ENCODE peak calls at places on chromosome 18, in six cellular contexts. One of them, this sample, is unnamed. For H3K4me1 and H3K27me3, the result is how much of the 10 kb centered on the place peaks cover.

GRCh38 chr18:8988262-8988871 is 114.1 kb upstream of the NDUFV2 start:
- DNase-seq in thoracic aorta: no peak
- DNase-seq in psoas muscle: peak
- DNase-seq in heart left ventricle: peak
- DNase-seq in spleen: peak
- DNase-seq in SJSA1: peak
- DNase-seq in this sample: peak

GRCh38 chr18:12855886-12856285 is 28.2 kb downstream of the PTPN2 start:
- DNase-seq in thoracic aorta: no peak
- DNase-seq in psoas muscle: no peak
- DNase-seq in heart left ventricle: no peak
- DNase-seq in spleen: no peak
- DNase-seq in SJSA1: no peak
- DNase-seq in this sample: no peak

GRCh38 chr18:61901334-61901986 is 8.7 kb upstream of the RNF152 start:
- DNase-seq in thoracic aorta: no peak
- DNase-seq in psoas muscle: no peak
- DNase-seq in heart left ventricle: no peak
- DNase-seq in spleen: no peak
- DNase-seq in SJSA1: peak
- DNase-seq in this sample: peak

GRCh38 chr18:44852818-44853217 is 172.1 kb downstream of the SETBP1 start:
- DNase-seq in thoracic aorta: no peak
- DNase-seq in psoas muscle: no peak
- DNase-seq in heart left ventricle: no peak
- DNase-seq in spleen: no peak
- DNase-seq in SJSA1: no peak
- DNase-seq in this sample: peak

GRCh38 chr18:3870914-3871313 is 420.9 kb downstream of the TGIF1 start:
- DNase-seq in thoracic aorta: no peak
- DNase-seq in psoas muscle: no peak
- DNase-seq in heart left ventricle: no peak
- DNase-seq in spleen: no peak
- DNase-seq in SJSA1: no peak
- DNase-seq in this sample: no peak

GRCh38 chr18:10851824-10852225 is 297.5 kb downstream of the PIEZO2 start:
- DNase-seq in thoracic aorta: no peak
- DNase-seq in psoas muscle: no peak
- DNase-seq in heart left ventricle: no peak
- DNase-seq in spleen: no peak
- DNase-seq in SJSA1: no peak
- DNase-seq in this sample: peak

GRCh38 chr18:13260927-13261471 is 42.4 kb downstream of the LDLRAD4 start:
- DNase-seq in thoracic aorta: no peak
- DNase-seq in psoas muscle: no peak
- DNase-seq in heart left ventricle: no peak
- DNase-seq in spleen: peak
- DNase-seq in SJSA1: no peak
- DNase-seq in this sample: no peak

GRCh38 chr18:8814206-8814605 is 108.8 kb downstream of the MTCL1 start:
- DNase-seq in thoracic aorta: no peak
- DNase-seq in psoas muscle: no peak
- DNase-seq in heart left ventricle: no peak
- DNase-seq in spleen: no peak
- DNase-seq in SJSA1: no peak
- DNase-seq in this sample: no peak

GRCh38 chr18:67608909-67609308 is 92.4 kb upstream of the DSEL start:
- DNase-seq in thoracic aorta: no peak
- DNase-seq in psoas muscle: no peak
- DNase-seq in heart left ventricle: no peak
- DNase-seq in spleen: no peak
- DNase-seq in SJSA1: no peak
- DNase-seq in this sample: no peak

GRCh38 chr18:69414184-69414583 is 13.5 kb downstream of the DOK6 start:
- DNase-seq in thoracic aorta: no peak
- DNase-seq in psoas muscle: no peak
- DNase-seq in heart left ventricle: no peak
- DNase-seq in spleen: no peak
- DNase-seq in SJSA1: no peak
- DNase-seq in this sample: no peak

GRCh38 chr18:43571078-43571689 is 293.9 kb upstream of the SYT4 start:
- DNase-seq in thoracic aorta: no peak
- DNase-seq in psoas muscle: no peak
- DNase-seq in heart left ventricle: no peak
- DNase-seq in spleen: no peak
- DNase-seq in SJSA1: no peak
- DNase-seq in this sample: no peak

GRCh38 chr18:66682855-66683322 is 79.0 kb upstream of the CDH19 start:
- DNase-seq in thoracic aorta: no peak
- DNase-seq in psoas muscle: no peak
- DNase-seq in heart left ventricle: no peak
- DNase-seq in spleen: no peak
- DNase-seq in SJSA1: no peak
- DNase-seq in this sample: peak

GRCh38 chr18:26133652-26134051 is at the start of gene PSMA8:
- DNase-seq in thoracic aorta: no peak
- DNase-seq in psoas muscle: no peak
- DNase-seq in heart left ventricle: peak
- DNase-seq in spleen: peak
- DNase-seq in SJSA1: no peak
- DNase-seq in this sample: no peak

GRCh38 chr18:31875301-31875700 is 67.6 kb downstream of the TRAPPC8 start:
- DNase-seq in thoracic aorta: no peak
- DNase-seq in psoas muscle: no peak
- DNase-seq in heart left ventricle: no peak
- DNase-seq in spleen: no peak
- DNase-seq in SJSA1: no peak
- DNase-seq in this sample: no peak

GRCh38 chr18:59719533-59720325 is 22.5 kb upstream of the CCBE1 start:
- DNase-seq in thoracic aorta: no peak
- DNase-seq in psoas muscle: no peak
- DNase-seq in heart left ventricle: no peak
- DNase-seq in spleen: no peak
- DNase-seq in SJSA1: no peak
- DNase-seq in this sample: no peak

GRCh38 chr18:79794851-79795250 is 2.9 kb upstream of the KCNG2 start:
- DNase-seq in thoracic aorta: no peak
- DNase-seq in psoas muscle: peak
- DNase-seq in heart left ventricle: peak
- DNase-seq in spleen: peak
- DNase-seq in SJSA1: no peak
- DNase-seq in this sample: no peak

GRCh38 chr18:50424877-50425690 is 50.2 kb downstream of the SKA1 start:
- DNase-seq in thoracic aorta: no peak
- DNase-seq in psoas muscle: no peak
- DNase-seq in heart left ventricle: peak
- DNase-seq in spleen: no peak
- DNase-seq in SJSA1: no peak
- DNase-seq in this sample: no peak

GRCh38 chr18:11857177-11857887 is 6.1 kb downstream of the CHMP1B start:
- DNase-seq in thoracic aorta: peak
- DNase-seq in psoas muscle: peak
- DNase-seq in heart left ventricle: peak
- DNase-seq in spleen: peak
- DNase-seq in SJSA1: peak
- DNase-seq in this sample: peak

GRCh38 chr18:35041752-35042379 is 653 bp downstream of the MAPRE2 start:
- DNase-seq in thoracic aorta: no peak
- DNase-seq in psoas muscle: no peak
- DNase-seq in heart left ventricle: no peak
- DNase-seq in spleen: no peak
- DNase-seq in SJSA1: no peak
- DNase-seq in this sample: peak

GRCh38 chr18:26621161-26622026 is 73.0 kb upstream of the KCTD1 start:
- DNase-seq in thoracic aorta: no peak
- DNase-seq in psoas muscle: no peak
- DNase-seq in heart left ventricle: peak
- DNase-seq in spleen: no peak
- DNase-seq in SJSA1: no peak
- DNase-seq in this sample: peak

GRCh38 chr18:34913837-34914755 is 127.1 kb upstream of the MAPRE2 start:
- DNase-seq in thoracic aorta: no peak
- DNase-seq in psoas muscle: no peak
- DNase-seq in heart left ventricle: no peak
- DNase-seq in spleen: no peak
- DNase-seq in SJSA1: peak
- DNase-seq in this sample: no peak

GRCh38 chr18:79847606-79848293 is 50.0 kb downstream of the KCNG2 start:
- DNase-seq in thoracic aorta: no peak
- DNase-seq in psoas muscle: no peak
- DNase-seq in heart left ventricle: no peak
- DNase-seq in spleen: peak
- DNase-seq in SJSA1: peak
- DNase-seq in this sample: no peak

GRCh38 chr18:78924301-78925192 is 55.1 kb upstream of the SALL3 start:
- DNase-seq in thoracic aorta: no peak
- DNase-seq in psoas muscle: no peak
- DNase-seq in heart left ventricle: no peak
- DNase-seq in spleen: no peak
- DNase-seq in SJSA1: no peak
- DNase-seq in this sample: no peak

GRCh38 chr18:22846088-22846683 is 86.9 kb upstream of the RBBP8 start:
- DNase-seq in thoracic aorta: no peak
- DNase-seq in psoas muscle: no peak
- DNase-seq in heart left ventricle: no peak
- DNase-seq in spleen: no peak
- DNase-seq in SJSA1: no peak
- DNase-seq in this sample: no peak

GRCh38 chr18:22847867-22848451 is 85.2 kb upstream of the RBBP8 start:
- DNase-seq in thoracic aorta: no peak
- DNase-seq in psoas muscle: no peak
- DNase-seq in heart left ventricle: no peak
- DNase-seq in spleen: no peak
- DNase-seq in SJSA1: no peak
- DNase-seq in this sample: no peak

GRCh38 chr18:22846697-22847096 is 86.4 kb upstream of the RBBP8 start:
- DNase-seq in thoracic aorta: no peak
- DNase-seq in psoas muscle: no peak
- DNase-seq in heart left ventricle: no peak
- DNase-seq in spleen: no peak
- DNase-seq in SJSA1: no peak
- DNase-seq in this sample: no peak

GRCh38 chr18:22848618-22849017 is 84.5 kb upstream of the RBBP8 start:
- DNase-seq in thoracic aorta: no peak
- DNase-seq in psoas muscle: no peak
- DNase-seq in heart left ventricle: no peak
- DNase-seq in spleen: no peak
- DNase-seq in SJSA1: no peak
- DNase-seq in this sample: no peak

DNA sequence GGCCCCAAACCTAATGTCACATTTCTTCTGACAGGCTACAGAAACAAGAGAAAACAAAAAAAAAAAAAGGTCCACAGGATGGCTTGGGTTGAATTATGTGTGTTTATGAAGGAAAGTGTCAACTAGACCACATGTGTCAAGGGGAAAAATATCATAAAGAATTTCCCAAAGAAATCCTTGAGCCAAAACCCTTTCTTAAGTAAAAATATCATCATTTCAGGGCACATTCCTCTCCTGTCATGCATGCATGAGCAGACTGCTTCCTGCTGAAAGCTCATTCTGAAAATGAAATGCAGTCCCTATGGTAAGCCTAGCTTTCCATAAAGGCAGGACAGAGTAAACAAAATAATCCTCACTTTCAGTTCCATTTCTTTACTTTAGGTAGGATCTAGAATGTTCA is 85.7 kb upstream of the RBBP8 start:
- DNase-seq in thoracic aorta: no peak
- DNase-seq in psoas muscle: no peak
- DNase-seq in heart left ventricle: no peak
- DNase-seq in spleen: no peak
- DNase-seq in SJSA1: no peak
- DNase-seq in this sample: no peak
- H3K4me1 ChIP-seq in thoracic aorta: under half
- H3K4me1 ChIP-seq in psoas muscle: under half
- H3K4me1 ChIP-seq in heart left ventricle: under half
- H3K4me1 ChIP-seq in spleen: under half
- H3K4me1 ChIP-seq in SJSA1: under half
- H3K4me1 ChIP-seq in this sample: under half

GRCh38 chr18:58615150-58616132 is 13.4 kb downstream of the ALPK2 start:
- DNase-seq in thoracic aorta: no peak
- DNase-seq in psoas muscle: no peak
- DNase-seq in heart left ventricle: no peak
- DNase-seq in spleen: no peak
- DNase-seq in SJSA1: no peak
- DNase-seq in this sample: no peak
- H3K27ac ChIP-seq in thoracic aorta: no peak
- H3K27ac ChIP-seq in psoas muscle: peak
- H3K27ac ChIP-seq in heart left ventricle: peak
- H3K27ac ChIP-seq in spleen: peak
- H3K27ac ChIP-seq in SJSA1: no peak
- H3K27ac ChIP-seq in this sample: no peak

GRCh38 chr18:76052196-76052595 is 442.8 kb downstream of the ZNF516 start:
- DNase-seq in thoracic aorta: no peak
- DNase-seq in psoas muscle: no peak
- DNase-seq in heart left ventricle: no peak
- DNase-seq in spleen: no peak
- DNase-seq in SJSA1: no peak
- DNase-seq in this sample: no peak
- H3K27me3 ChIP-seq in thoracic aorta: under half
- H3K27me3 ChIP-seq in psoas muscle: under half
- H3K27me3 ChIP-seq in heart left ventricle: under half
- H3K27me3 ChIP-seq in spleen: under half
- H3K27me3 ChIP-seq in SJSA1: under half
- H3K27me3 ChIP-seq in this sample: under half

GRCh38 chr18:6482198-6482977 is 67.7 kb upstream of the L3MBTL4 start:
- DNase-seq in thoracic aorta: peak
- DNase-seq in psoas muscle: peak
- DNase-seq in heart left ventricle: peak
- DNase-seq in spleen: peak
- DNase-seq in SJSA1: peak
- DNase-seq in this sample: peak

GRCh38 chr18:6476201-6476600 is 61.5 kb upstream of the L3MBTL4 start:
- DNase-seq in thoracic aorta: no peak
- DNase-seq in psoas muscle: no peak
- DNase-seq in heart left ventricle: no peak
- DNase-seq in spleen: no peak
- DNase-seq in SJSA1: no peak
- DNase-seq in this sample: no peak

GRCh38 chr18:6476880-6477279 is 62.2 kb upstream of the L3MBTL4 start:
- DNase-seq in thoracic aorta: no peak
- DNase-seq in psoas muscle: no peak
- DNase-seq in heart left ventricle: no peak
- DNase-seq in spleen: no peak
- DNase-seq in SJSA1: no peak
- DNase-seq in this sample: no peak

GRCh38 chr18:6478111-6478510 is 63.4 kb upstream of the L3MBTL4 start:
- DNase-seq in thoracic aorta: no peak
- DNase-seq in psoas muscle: no peak
- DNase-seq in heart left ventricle: peak
- DNase-seq in spleen: no peak
- DNase-seq in SJSA1: no peak
- DNase-seq in this sample: no peak

DNA sequence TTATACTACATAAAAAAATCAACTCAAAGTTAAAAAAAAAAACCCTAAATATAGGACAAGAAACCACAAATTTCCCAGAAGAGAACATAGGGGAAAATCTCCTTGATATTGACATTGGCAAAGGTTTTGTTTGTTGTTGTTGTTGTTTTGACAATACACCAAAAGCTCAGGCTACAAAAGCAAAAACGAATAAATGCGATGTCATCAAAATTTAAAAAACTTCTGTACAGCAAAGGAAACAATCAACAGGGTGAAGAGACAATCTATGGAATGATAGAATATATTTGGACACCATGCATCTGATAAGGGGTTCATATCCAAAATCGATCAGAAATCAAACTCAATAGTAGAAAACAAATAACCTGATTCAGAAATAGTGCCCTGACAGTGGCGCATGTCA is 65.0 kb upstream of the L3MBTL4 start:
- DNase-seq in thoracic aorta: no peak
- DNase-seq in psoas muscle: no peak
- DNase-seq in heart left ventricle: no peak
- DNase-seq in spleen: no peak
- DNase-seq in SJSA1: no peak
- DNase-seq in this sample: no peak
- H3K4me1 ChIP-seq in thoracic aorta: under half
- H3K4me1 ChIP-seq in psoas muscle: under half
- H3K4me1 ChIP-seq in heart left ventricle: under half
- H3K4me1 ChIP-seq in spleen: under half
- H3K4me1 ChIP-seq in SJSA1: under half
- H3K4me1 ChIP-seq in this sample: under half

This sample was measured in SJCRH30.